ENCODE peak calls at places on chromosome 14, in ten cellular contexts. M is effector memory CD8-positive, alpha-beta T cell; Y is body of pancreas; T is left cardiac atrium; C is activated B cell treated with CpG ODN at 0.5 μM for 24 hours; B is heart right ventricle; J is Right ventricle myocardium superior; N is activated T-cell treated with anti-CD3 and anti-CD28 coated beads, Interleukin-2, amount 50 U/mL, for 4 hours; Z is activated CD8-positive, alpha-beta T cell treated with anti-CD3 and anti-CD28 coated beads, Interleukin-2, amount 10 ng/mL, durations not matched to agents 7 days and 5 days; E is left lobe of liver. H is an unnamed sample.

GRCh38 chr14:48584031-48584430 is 908.6 kb upstream of the MDGA2 start:
- ATAC-seq in J (no peak), B (no peak), T (no peak), N (no peak), Z (no peak), Y (no peak), E (no peak), M (no peak), C (no peak), H (no peak)

GRCh38 chr14:50094056-50094455 is 22.3 kb downstream of the VCPKMT start:
- ATAC-seq in C (no peak), Y (no peak), N (no peak), M (no peak), E (no peak), B (no peak), Z (no peak), J (no peak), T (no peak), H (no peak)

GRCh38 chr14:70893842-70894237 is 13.4 kb upstream of the PCNX1 start:
- ATAC-seq in T (no peak), C (no peak), E (no peak), N (peak), Y (no peak), M (peak), B (no peak), Z (peak), J (no peak), H (no peak)

GRCh38 chr14:59009967-59010366 is 178.5 kb upstream of the DAAM1 start:
- ATAC-seq in M (no peak), Y (no peak), N (no peak), J (no peak), E (no peak), Z (no peak), B (no peak), C (no peak), T (no peak), H (no peak)

GRCh38 chr14:79483989-79484388 is 727.3 kb downstream of the DIO2 start:
- ATAC-seq in J (no peak), E (no peak), B (no peak), M (no peak), N (no peak), Y (no peak), C (no peak), T (no peak), Z (no peak), H (no peak)

GRCh38 chr14:70822706-70823185 is 13.4 kb upstream of the MAP3K9 start:
- ATAC-seq in E (no peak), Y (no peak), T (peak), N (peak), J (peak), C (no peak), Z (peak), M (no peak), B (peak), H (peak)

GRCh38 chr14:61911534-61911933 is 149.3 kb downstream of the SNAPC1 start:
- ATAC-seq in Z (no peak), J (no peak), T (no peak), M (no peak), B (no peak), N (no peak), Y (no peak), C (peak), E (no peak), H (no peak)

GRCh38 chr14:94989417-94989816 is 167.9 kb downstream of the DICER1 start:
- ATAC-seq in C (no peak), Z (no peak), M (no peak), Y (no peak), E (no peak), N (no peak), T (no peak), B (no peak), J (no peak), H (no peak)

GRCh38 chr14:41749425-41749824 is 142.7 kb downstream of the LRFN5 start:
- ATAC-seq in C (peak), J (no peak), E (peak), Z (peak), B (no peak), N (no peak), Y (no peak), T (no peak), M (peak), H (no peak)

GRCh38 chr14:89625208-89625987 is 208.4 kb upstream of the FOXN3 start:
- ATAC-seq in Y (no peak), E (no peak), Z (no peak), B (peak), T (peak), C (no peak), N (peak), J (peak), M (no peak), H (peak)

GRCh38 chr14:51738754-51739153 is 87.0 kb downstream of the FRMD6 start:
- ATAC-seq in M (peak), C (no peak), T (no peak), E (no peak), Z (no peak), B (no peak), J (no peak), Y (no peak), N (no peak), H (no peak)

GRCh38 chr14:34354556-34354955 is 107.5 kb downstream of the SPTSSA start:
- ATAC-seq in T (no peak), E (no peak), Z (no peak), Y (no peak), B (no peak), J (peak), N (no peak), C (no peak), M (no peak), H (no peak)

GRCh38 chr14:104227806-104228205 is 89.4 kb downstream of the KIF26A start:
- ATAC-seq in T (no peak), C (no peak), M (no peak), J (no peak), E (no peak), B (no peak), Z (peak), Y (no peak), N (peak), H (no peak)

GRCh38 chr14:79862045-79862444 is 349.3 kb downstream of the DIO2 start:
- ATAC-seq in B (no peak), E (no peak), C (no peak), N (no peak), M (no peak), Y (no peak), T (no peak), J (no peak), Z (no peak), H (no peak)

GRCh38 chr14:92724516-92725340 is 23.7 kb downstream of the LGMN start:
- ATAC-seq in B (peak), T (peak), N (no peak), E (peak), J (peak), C (no peak), Z (no peak), Y (no peak), M (no peak), H (no peak)

GRCh38 chr14:76647699-76648298 is 113.5 kb upstream of the VASH1 start:
- ATAC-seq in M (no peak), Y (no peak), J (peak), Z (no peak), T (peak), N (no peak), C (peak), B (peak), E (peak), H (peak)

GRCh38 chr14:72800848-72801370 is 93.0 kb downstream of the DPF3 start:
- ATAC-seq in M (peak), J (no peak), T (no peak), C (no peak), N (peak), B (no peak), Z (no peak), Y (no peak), E (no peak), H (no peak)

GRCh38 chr14:28365510-28365909 is 401.1 kb upstream of the FOXG1 start:
- ATAC-seq in E (no peak), Y (no peak), Z (no peak), N (no peak), M (no peak), J (no peak), B (no peak), T (no peak), C (no peak), H (no peak)

GRCh38 chr14:64649383-64649998 is 54.7 kb upstream of the PLEKHG3 start:
- ATAC-seq in Y (peak), Z (no peak), C (no peak), T (peak), M (no peak), E (peak), J (peak), N (no peak), B (no peak), H (no peak)

GRCh38 chr14:58599145-58599544 is 38.6 kb upstream of the DACT1 start:
- ATAC-seq in C (no peak), Y (no peak), M (no peak), E (no peak), Z (peak), T (no peak), B (no peak), J (no peak), N (no peak), H (no peak)

GRCh38 chr14:92308676-92309075 is 14.3 kb upstream of the SLC24A4 start:
- ATAC-seq in J (no peak), M (no peak), T (no peak), B (no peak), N (no peak), Y (no peak), C (no peak), Z (no peak), E (no peak), H (no peak)

GRCh38 chr14:21092147-21093011 is 6.1 kb downstream of the ZNF219 start:
- ATAC-seq in J (peak), N (peak), Z (peak), Y (peak), C (peak), T (peak), M (peak), B (peak), E (peak), H (peak)

GRCh38 chr14:43541356-43541755 is 965.7 kb downstream of the FSCB start:
- ATAC-seq in T (no peak), N (no peak), Y (no peak), M (no peak), E (no peak), Z (no peak), J (no peak), C (no peak), B (no peak), H (no peak)

H was measured in esophagus mucosa.